ENCODE peak calls at places on chromosome 1, in six cellular contexts. One of them, this sample, is unnamed.

GRCh38 chr1:78210167-78210566 is 164.4 kb downstream of the GIPC2 start:
- DNase-seq in NCI-H1105: no peak
- DNase-seq in iris pigment epithelial cell: peak
- DNase-seq in glomerular endothelial cell: no peak
- DNase-seq in activated CD8-positive, alpha-beta memory T cell treated with anti-CD3 and anti-CD28 coated beads, Interleukin-2, amount 10 ng/mL, durations not matched to agents 7 days and 5 days: no peak
- DNase-seq in NCI-H69: no peak
- DNase-seq in this sample: no peak

GRCh38 chr1:236129315-236129714 is 13.0 kb upstream of the GPR137B start:
- DNase-seq in NCI-H1105: no peak
- DNase-seq in iris pigment epithelial cell: no peak
- DNase-seq in glomerular endothelial cell: no peak
- DNase-seq in activated CD8-positive, alpha-beta memory T cell treated with anti-CD3 and anti-CD28 coated beads, Interleukin-2, amount 10 ng/mL, durations not matched to agents 7 days and 5 days: no peak
- DNase-seq in NCI-H69: no peak
- DNase-seq in this sample: peak

GRCh38 chr1:176696689-176697088 is 233.7 kb downstream of the PAPPA2 start:
- DNase-seq in NCI-H1105: no peak
- DNase-seq in iris pigment epithelial cell: no peak
- DNase-seq in glomerular endothelial cell: no peak
- DNase-seq in activated CD8-positive, alpha-beta memory T cell treated with anti-CD3 and anti-CD28 coated beads, Interleukin-2, amount 10 ng/mL, durations not matched to agents 7 days and 5 days: no peak
- DNase-seq in NCI-H69: no peak
- DNase-seq in this sample: no peak

GRCh38 chr1:27556781-27557595 is 47.0 kb downstream of the AHDC1 start:
- DNase-seq in NCI-H1105: peak
- DNase-seq in iris pigment epithelial cell: peak
- DNase-seq in glomerular endothelial cell: peak
- DNase-seq in activated CD8-positive, alpha-beta memory T cell treated with anti-CD3 and anti-CD28 coated beads, Interleukin-2, amount 10 ng/mL, durations not matched to agents 7 days and 5 days: peak
- DNase-seq in NCI-H69: peak
- DNase-seq in this sample: peak

GRCh38 chr1:246155923-246156322 is 351.2 kb downstream of the SMYD3 start:
- DNase-seq in NCI-H1105: no peak
- DNase-seq in iris pigment epithelial cell: no peak
- DNase-seq in glomerular endothelial cell: no peak
- DNase-seq in activated CD8-positive, alpha-beta memory T cell treated with anti-CD3 and anti-CD28 coated beads, Interleukin-2, amount 10 ng/mL, durations not matched to agents 7 days and 5 days: no peak
- DNase-seq in NCI-H69: no peak
- DNase-seq in this sample: no peak

GRCh38 chr1:201217146-201217545 is 26.5 kb downstream of the IGFN1 start:
- DNase-seq in NCI-H1105: no peak
- DNase-seq in iris pigment epithelial cell: no peak
- DNase-seq in glomerular endothelial cell: no peak
- DNase-seq in activated CD8-positive, alpha-beta memory T cell treated with anti-CD3 and anti-CD28 coated beads, Interleukin-2, amount 10 ng/mL, durations not matched to agents 7 days and 5 days: peak
- DNase-seq in NCI-H69: no peak
- DNase-seq in this sample: no peak

GRCh38 chr1:245953876-245954660 is 553.0 kb downstream of the SMYD3 start:
- DNase-seq in NCI-H1105: no peak
- DNase-seq in iris pigment epithelial cell: peak
- DNase-seq in glomerular endothelial cell: no peak
- DNase-seq in activated CD8-positive, alpha-beta memory T cell treated with anti-CD3 and anti-CD28 coated beads, Interleukin-2, amount 10 ng/mL, durations not matched to agents 7 days and 5 days: peak
- DNase-seq in NCI-H69: no peak
- DNase-seq in this sample: no peak

GRCh38 chr1:200774735-200775449 is 36.2 kb downstream of the CAMSAP2 start:
- DNase-seq in NCI-H1105: no peak
- DNase-seq in iris pigment epithelial cell: peak
- DNase-seq in glomerular endothelial cell: no peak
- DNase-seq in activated CD8-positive, alpha-beta memory T cell treated with anti-CD3 and anti-CD28 coated beads, Interleukin-2, amount 10 ng/mL, durations not matched to agents 7 days and 5 days: no peak
- DNase-seq in NCI-H69: no peak
- DNase-seq in this sample: no peak

GRCh38 chr1:161061419-161061818 is 8.3 kb downstream of the ARHGAP30 start:
- DNase-seq in NCI-H1105: no peak
- DNase-seq in iris pigment epithelial cell: no peak
- DNase-seq in glomerular endothelial cell: no peak
- DNase-seq in activated CD8-positive, alpha-beta memory T cell treated with anti-CD3 and anti-CD28 coated beads, Interleukin-2, amount 10 ng/mL, durations not matched to agents 7 days and 5 days: no peak
- DNase-seq in NCI-H69: no peak
- DNase-seq in this sample: no peak

GRCh38 chr1:107626075-107626796 is 338.7 kb downstream of the VAV3 start:
- DNase-seq in NCI-H1105: no peak
- DNase-seq in iris pigment epithelial cell: no peak
- DNase-seq in glomerular endothelial cell: no peak
- DNase-seq in activated CD8-positive, alpha-beta memory T cell treated with anti-CD3 and anti-CD28 coated beads, Interleukin-2, amount 10 ng/mL, durations not matched to agents 7 days and 5 days: no peak
- DNase-seq in NCI-H69: peak
- DNase-seq in this sample: no peak

GRCh38 chr1:198132060-198132781 is 24.6 kb upstream of the NEK7 start:
- DNase-seq in NCI-H1105: no peak
- DNase-seq in iris pigment epithelial cell: no peak
- DNase-seq in glomerular endothelial cell: no peak
- DNase-seq in activated CD8-positive, alpha-beta memory T cell treated with anti-CD3 and anti-CD28 coated beads, Interleukin-2, amount 10 ng/mL, durations not matched to agents 7 days and 5 days: no peak
- DNase-seq in NCI-H69: peak
- DNase-seq in this sample: no peak

GRCh38 chr1:44684525-44684924 is 10.0 kb downstream of the ARMH1 start:
- DNase-seq in NCI-H1105: no peak
- DNase-seq in iris pigment epithelial cell: no peak
- DNase-seq in glomerular endothelial cell: no peak
- DNase-seq in activated CD8-positive, alpha-beta memory T cell treated with anti-CD3 and anti-CD28 coated beads, Interleukin-2, amount 10 ng/mL, durations not matched to agents 7 days and 5 days: peak
- DNase-seq in NCI-H69: no peak
- DNase-seq in this sample: no peak

GRCh38 chr1:116167625-116168276 is 56.6 kb downstream of the MAB21L3 start:
- DNase-seq in NCI-H1105: no peak
- DNase-seq in iris pigment epithelial cell: peak
- DNase-seq in glomerular endothelial cell: no peak
- DNase-seq in activated CD8-positive, alpha-beta memory T cell treated with anti-CD3 and anti-CD28 coated beads, Interleukin-2, amount 10 ng/mL, durations not matched to agents 7 days and 5 days: no peak
- DNase-seq in NCI-H69: no peak
- DNase-seq in this sample: peak

GRCh38 chr1:64956241-64956640 is 10.1 kb downstream of the JAK1 start:
- DNase-seq in NCI-H1105: no peak
- DNase-seq in iris pigment epithelial cell: peak
- DNase-seq in glomerular endothelial cell: no peak
- DNase-seq in activated CD8-positive, alpha-beta memory T cell treated with anti-CD3 and anti-CD28 coated beads, Interleukin-2, amount 10 ng/mL, durations not matched to agents 7 days and 5 days: no peak
- DNase-seq in NCI-H69: no peak
- DNase-seq in this sample: no peak

GRCh38 chr1:9281907-9282306 is 10.8 kb upstream of the SPSB1 start:
- DNase-seq in NCI-H1105: no peak
- DNase-seq in iris pigment epithelial cell: no peak
- DNase-seq in glomerular endothelial cell: no peak
- DNase-seq in activated CD8-positive, alpha-beta memory T cell treated with anti-CD3 and anti-CD28 coated beads, Interleukin-2, amount 10 ng/mL, durations not matched to agents 7 days and 5 days: no peak
- DNase-seq in NCI-H69: no peak
- DNase-seq in this sample: no peak

GRCh38 chr1:107198581-107198980 is 57.7 kb downstream of the NTNG1 start:
- DNase-seq in NCI-H1105: no peak
- DNase-seq in iris pigment epithelial cell: peak
- DNase-seq in glomerular endothelial cell: no peak
- DNase-seq in activated CD8-positive, alpha-beta memory T cell treated with anti-CD3 and anti-CD28 coated beads, Interleukin-2, amount 10 ng/mL, durations not matched to agents 7 days and 5 days: no peak
- DNase-seq in NCI-H69: peak
- DNase-seq in this sample: no peak

This sample was measured in glutamatergic neuron.